ENCODE peak calls at places on chromosomes 7 and 10, in six cellular contexts. One of them, this sample, is unnamed.

GRCh38 chr7:16644157-16644556 is 1.4 kb downstream of the ANKMY2 start:
- DNase-seq in transverse colon: no peak
- DNase-seq in glutamatergic neuron: no peak
- DNase-seq in fibroblast of mammary gland: no peak
- DNase-seq in nephron progenitor cell: no peak
- DNase-seq in GM10248: no peak
- DNase-seq in this sample: no peak

GRCh38 chr10:35271086-35271834 is 65.0 kb upstream of the CCNY start:
- DNase-seq in transverse colon: no peak
- DNase-seq in glutamatergic neuron: peak
- DNase-seq in fibroblast of mammary gland: no peak
- DNase-seq in nephron progenitor cell: peak
- DNase-seq in GM10248: no peak
- DNase-seq in this sample: no peak

GRCh38 chr10:79905322-79906314 is 43.3 kb downstream of the SFTPD start:
- DNase-seq in transverse colon: no peak
- DNase-seq in glutamatergic neuron: no peak
- DNase-seq in fibroblast of mammary gland: peak
- DNase-seq in nephron progenitor cell: no peak
- DNase-seq in GM10248: no peak
- DNase-seq in this sample: no peak

GRCh38 chr10:29328988-29329387 is 40.1 kb downstream of the LYZL1 start:
- DNase-seq in transverse colon: peak
- DNase-seq in glutamatergic neuron: no peak
- DNase-seq in fibroblast of mammary gland: peak
- DNase-seq in nephron progenitor cell: no peak
- DNase-seq in GM10248: no peak
- DNase-seq in this sample: no peak

GRCh38 chr7:101124376-101125056 is 2.4 kb upstream of the SERPINE1 start:
- DNase-seq in transverse colon: no peak
- DNase-seq in glutamatergic neuron: no peak
- DNase-seq in fibroblast of mammary gland: peak
- DNase-seq in nephron progenitor cell: no peak
- DNase-seq in GM10248: no peak
- DNase-seq in this sample: peak

GRCh38 chr10:42992156-42992956 is 84.5 kb upstream of the RET start:
- DNase-seq in transverse colon: no peak
- DNase-seq in glutamatergic neuron: no peak
- DNase-seq in fibroblast of mammary gland: no peak
- DNase-seq in nephron progenitor cell: no peak
- DNase-seq in GM10248: no peak
- DNase-seq in this sample: no peak

GRCh38 chr10:125343118-125343752 is 182.9 kb upstream of the CTBP2 start:
- DNase-seq in transverse colon: peak
- DNase-seq in glutamatergic neuron: peak
- DNase-seq in fibroblast of mammary gland: peak
- DNase-seq in nephron progenitor cell: peak
- DNase-seq in GM10248: no peak
- DNase-seq in this sample: peak

GRCh38 chr7:132361146-132361545 is 215.1 kb downstream of the PLXNA4 start:
- DNase-seq in transverse colon: no peak
- DNase-seq in glutamatergic neuron: no peak
- DNase-seq in fibroblast of mammary gland: no peak
- DNase-seq in nephron progenitor cell: no peak
- DNase-seq in GM10248: no peak
- DNase-seq in this sample: no peak

GRCh38 chr10:98425511-98426352 is 10.8 kb upstream of the PYROXD2 start:
- DNase-seq in transverse colon: peak
- DNase-seq in glutamatergic neuron: peak
- DNase-seq in fibroblast of mammary gland: peak
- DNase-seq in nephron progenitor cell: peak
- DNase-seq in GM10248: peak
- DNase-seq in this sample: peak
- TF ChIP-seq CTCF in transverse colon: peak
- TF ChIP-seq CTCF in glutamatergic neuron: peak
- TF ChIP-seq CTCF in fibroblast of mammary gland: peak
- TF ChIP-seq CTCF in nephron progenitor cell: peak
- TF ChIP-seq CTCF in GM10248: peak
- TF ChIP-seq CTCF in this sample: peak

GRCh38 chr10:100614416-100614815 is 78.7 kb downstream of the HIF1AN start:
- DNase-seq in transverse colon: no peak
- DNase-seq in glutamatergic neuron: no peak
- DNase-seq in fibroblast of mammary gland: no peak
- DNase-seq in nephron progenitor cell: no peak
- DNase-seq in GM10248: no peak
- DNase-seq in this sample: no peak
- TF ChIP-seq CTCF in transverse colon: no peak
- TF ChIP-seq CTCF in glutamatergic neuron: no peak
- TF ChIP-seq CTCF in fibroblast of mammary gland: no peak
- TF ChIP-seq CTCF in nephron progenitor cell: no peak
- TF ChIP-seq CTCF in GM10248: no peak
- TF ChIP-seq CTCF in this sample: no peak

DNA sequence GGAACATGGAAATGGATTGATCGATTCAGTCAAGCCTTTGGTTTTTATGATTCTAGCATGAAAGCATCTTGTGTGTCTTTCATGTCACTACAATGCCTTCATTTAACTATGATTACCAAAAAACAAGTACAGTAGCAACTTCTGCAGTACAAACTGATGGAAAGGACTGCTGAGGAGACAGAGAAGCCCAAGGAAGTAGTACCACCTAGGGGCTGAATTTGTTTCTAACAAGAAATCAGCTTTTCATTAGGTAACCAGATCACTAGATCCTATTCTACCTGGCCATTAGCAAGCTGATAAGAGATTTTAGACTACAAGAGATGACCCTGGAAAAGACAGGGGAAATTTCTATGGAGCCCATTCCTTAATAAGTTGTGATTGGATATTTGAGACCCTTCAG is 3.2 kb upstream of the IFIT1 start:
- DNase-seq in transverse colon: no peak
- DNase-seq in glutamatergic neuron: no peak
- DNase-seq in fibroblast of mammary gland: peak
- DNase-seq in nephron progenitor cell: no peak
- DNase-seq in GM10248: peak
- DNase-seq in this sample: no peak
- TF ChIP-seq CTCF in transverse colon: no peak
- TF ChIP-seq CTCF in glutamatergic neuron: no peak
- TF ChIP-seq CTCF in fibroblast of mammary gland: peak
- TF ChIP-seq CTCF in nephron progenitor cell: no peak
- TF ChIP-seq CTCF in GM10248: peak
- TF ChIP-seq CTCF in this sample: no peak

GRCh38 chr7:14698239-14698638 is 204.3 kb downstream of the DGKB start:
- DNase-seq in transverse colon: no peak
- DNase-seq in glutamatergic neuron: no peak
- DNase-seq in fibroblast of mammary gland: peak
- DNase-seq in nephron progenitor cell: no peak
- DNase-seq in GM10248: no peak
- DNase-seq in this sample: no peak
- TF ChIP-seq CTCF in transverse colon: no peak
- TF ChIP-seq CTCF in glutamatergic neuron: peak
- TF ChIP-seq CTCF in fibroblast of mammary gland: no peak
- TF ChIP-seq CTCF in nephron progenitor cell: no peak
- TF ChIP-seq CTCF in GM10248: peak
- TF ChIP-seq CTCF in this sample: no peak

GRCh38 chr10:119651514-119652327 is 541 bp downstream of the BAG3 start:
- DNase-seq in transverse colon: peak
- DNase-seq in glutamatergic neuron: peak
- DNase-seq in fibroblast of mammary gland: no peak
- DNase-seq in nephron progenitor cell: peak
- DNase-seq in GM10248: peak
- DNase-seq in this sample: peak

GRCh38 chr10:119654540-119654939 is 3.4 kb downstream of the BAG3 start:
- DNase-seq in transverse colon: peak
- DNase-seq in glutamatergic neuron: no peak
- DNase-seq in fibroblast of mammary gland: no peak
- DNase-seq in nephron progenitor cell: no peak
- DNase-seq in GM10248: no peak
- DNase-seq in this sample: no peak

GRCh38 chr10:119653209-119653608 is 2.0 kb downstream of the BAG3 start:
- DNase-seq in transverse colon: no peak
- DNase-seq in glutamatergic neuron: no peak
- DNase-seq in fibroblast of mammary gland: no peak
- DNase-seq in nephron progenitor cell: no peak
- DNase-seq in GM10248: no peak
- DNase-seq in this sample: no peak

GRCh38 chr10:119650692-119651513 is at the start of gene BAG3:
- DNase-seq in transverse colon: peak
- DNase-seq in glutamatergic neuron: peak
- DNase-seq in fibroblast of mammary gland: peak
- DNase-seq in nephron progenitor cell: peak
- DNase-seq in GM10248: peak
- DNase-seq in this sample: peak

GRCh38 chr10:119652361-119652760 is 1.2 kb downstream of the BAG3 start:
- DNase-seq in transverse colon: no peak
- DNase-seq in glutamatergic neuron: no peak
- DNase-seq in fibroblast of mammary gland: peak
- DNase-seq in nephron progenitor cell: no peak
- DNase-seq in GM10248: peak
- DNase-seq in this sample: no peak
- TF ChIP-seq CTCF in transverse colon: no peak
- TF ChIP-seq CTCF in glutamatergic neuron: no peak
- TF ChIP-seq CTCF in fibroblast of mammary gland: peak
- TF ChIP-seq CTCF in nephron progenitor cell: no peak
- TF ChIP-seq CTCF in GM10248: peak
- TF ChIP-seq CTCF in this sample: no peak

GRCh38 chr7:122886357-122887081 is at the start of gene CADPS2:
- DNase-seq in transverse colon: peak
- DNase-seq in glutamatergic neuron: peak
- DNase-seq in fibroblast of mammary gland: peak
- DNase-seq in nephron progenitor cell: peak
- DNase-seq in GM10248: peak
- DNase-seq in this sample: peak
- TF ChIP-seq CTCF in transverse colon: peak
- TF ChIP-seq CTCF in glutamatergic neuron: no peak
- TF ChIP-seq CTCF in fibroblast of mammary gland: peak
- TF ChIP-seq CTCF in nephron progenitor cell: no peak
- TF ChIP-seq CTCF in GM10248: no peak
- TF ChIP-seq CTCF in this sample: no peak

GRCh38 chr10:51300617-51301350 is 226.5 kb downstream of the PRKG1 start:
- DNase-seq in transverse colon: no peak
- DNase-seq in glutamatergic neuron: no peak
- DNase-seq in fibroblast of mammary gland: no peak
- DNase-seq in nephron progenitor cell: no peak
- DNase-seq in GM10248: no peak
- DNase-seq in this sample: no peak
- TF ChIP-seq CTCF in transverse colon: no peak
- TF ChIP-seq CTCF in glutamatergic neuron: no peak
- TF ChIP-seq CTCF in fibroblast of mammary gland: no peak
- TF ChIP-seq CTCF in nephron progenitor cell: no peak
- TF ChIP-seq CTCF in GM10248: no peak
- TF ChIP-seq CTCF in this sample: no peak

GRCh38 chr7:108659867-108660266 is 90.2 kb downstream of the DNAJB9 start:
- DNase-seq in transverse colon: no peak
- DNase-seq in glutamatergic neuron: no peak
- DNase-seq in fibroblast of mammary gland: no peak
- DNase-seq in nephron progenitor cell: no peak
- DNase-seq in GM10248: no peak
- DNase-seq in this sample: no peak

GRCh38 chr7:108662783-108663182 is 93.1 kb downstream of the DNAJB9 start:
- DNase-seq in transverse colon: no peak
- DNase-seq in glutamatergic neuron: no peak
- DNase-seq in fibroblast of mammary gland: no peak
- DNase-seq in nephron progenitor cell: no peak
- DNase-seq in GM10248: no peak
- DNase-seq in this sample: no peak

DNA sequence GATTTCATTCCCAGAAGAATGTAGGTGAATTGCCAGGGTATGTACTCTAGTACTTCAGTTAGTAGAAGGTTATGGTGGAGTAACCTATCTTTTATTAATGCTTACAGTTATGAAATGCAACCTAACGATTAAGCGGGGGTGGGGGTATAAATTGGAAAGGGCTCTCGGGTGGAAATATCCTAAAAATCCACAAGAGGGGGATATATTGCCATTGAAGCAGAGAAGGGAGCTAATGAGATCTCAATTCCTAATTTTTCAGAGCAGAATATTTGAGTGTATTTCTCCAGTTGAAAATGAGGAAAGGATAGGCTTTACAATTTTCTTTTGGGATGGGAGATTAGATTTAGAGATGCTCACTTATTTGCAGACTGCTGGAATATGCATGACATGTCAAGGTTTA is 90.8 kb downstream of the DNAJB9 start:
- DNase-seq in transverse colon: no peak
- DNase-seq in glutamatergic neuron: no peak
- DNase-seq in fibroblast of mammary gland: no peak
- DNase-seq in nephron progenitor cell: no peak
- DNase-seq in GM10248: no peak
- DNase-seq in this sample: no peak
- TF ChIP-seq CTCF in transverse colon: no peak
- TF ChIP-seq CTCF in glutamatergic neuron: peak
- TF ChIP-seq CTCF in fibroblast of mammary gland: peak
- TF ChIP-seq CTCF in nephron progenitor cell: peak
- TF ChIP-seq CTCF in GM10248: no peak
- TF ChIP-seq CTCF in this sample: peak